ENCODE peak calls at places on chromosomes 7 and 10, in seven cellular contexts. One of them, this sample, is unnamed.

GRCh38 chr7:15783971-15784693 is 97.6 kb upstream of the MEOX2 start:
- DNase-seq in LNCaP clone FGC: no peak
- DNase-seq in body of pancreas: no peak
- DNase-seq in substantia nigra: peak; percentile 22
- DNase-seq in CD8-positive, alpha-beta memory T cell: no peak
- DNase-seq in RPMI8226: no peak
- DNase-seq in GM12864: no peak
- DNase-seq in this sample: no peak

GRCh38 chr10:134205-134742 is 981 bp upstream of the ZMYND11 start:
- DNase-seq in LNCaP clone FGC: no peak
- DNase-seq in body of pancreas: no peak
- DNase-seq in substantia nigra: no peak
- DNase-seq in CD8-positive, alpha-beta memory T cell: peak; percentile 6
- DNase-seq in RPMI8226: peak; percentile 25
- DNase-seq in GM12864: no peak
- DNase-seq in this sample: peak; percentile 37

GRCh38 chr7:112930787-112931186 is 140.6 kb upstream of the TMEM168 start:
- DNase-seq in LNCaP clone FGC: no peak
- DNase-seq in body of pancreas: no peak
- DNase-seq in substantia nigra: no peak
- DNase-seq in CD8-positive, alpha-beta memory T cell: no peak
- DNase-seq in RPMI8226: no peak
- DNase-seq in GM12864: no peak
- DNase-seq in this sample: no peak

GRCh38 chr10:102065561-102066420 is 642 bp downstream of the HPS6 start:
- DNase-seq in LNCaP clone FGC: no peak
- DNase-seq in body of pancreas: peak; percentile 36
- DNase-seq in substantia nigra: no peak
- DNase-seq in CD8-positive, alpha-beta memory T cell: no peak
- DNase-seq in RPMI8226: peak; percentile 31
- DNase-seq in GM12864: no peak
- DNase-seq in this sample: peak; percentile 54

GRCh38 chr7:38630720-38631673 is at the start of gene AMPH:
- DNase-seq in LNCaP clone FGC: no peak
- DNase-seq in body of pancreas: peak; percentile 16
- DNase-seq in substantia nigra: no peak
- DNase-seq in CD8-positive, alpha-beta memory T cell: no peak
- DNase-seq in RPMI8226: no peak
- DNase-seq in GM12864: no peak
- DNase-seq in this sample: no peak

GRCh38 chr10:32205666-32206065 is 141.3 kb downstream of the EPC1 start:
- DNase-seq in LNCaP clone FGC: no peak
- DNase-seq in body of pancreas: no peak
- DNase-seq in substantia nigra: no peak
- DNase-seq in CD8-positive, alpha-beta memory T cell: no peak
- DNase-seq in RPMI8226: no peak
- DNase-seq in GM12864: no peak
- DNase-seq in this sample: no peak

GRCh38 chr10:128078136-128078969 is 47.9 kb downstream of the MKI67 start:
- DNase-seq in LNCaP clone FGC: no peak
- DNase-seq in body of pancreas: peak; percentile 40
- DNase-seq in substantia nigra: no peak
- DNase-seq in CD8-positive, alpha-beta memory T cell: peak; percentile 26
- DNase-seq in RPMI8226: peak; percentile 5
- DNase-seq in GM12864: no peak
- DNase-seq in this sample: peak; percentile 55

GRCh38 chr7:116859323-116859722 is 3.1 kb upstream of the CAPZA2 start:
- DNase-seq in LNCaP clone FGC: peak; percentile 15
- DNase-seq in body of pancreas: no peak
- DNase-seq in substantia nigra: no peak
- DNase-seq in CD8-positive, alpha-beta memory T cell: no peak
- DNase-seq in RPMI8226: no peak
- DNase-seq in GM12864: no peak
- DNase-seq in this sample: no peak

GRCh38 chr10:131049051-131049450 is 262.5 kb downstream of the TCERG1L start:
- DNase-seq in LNCaP clone FGC: no peak
- DNase-seq in body of pancreas: no peak
- DNase-seq in substantia nigra: no peak
- DNase-seq in CD8-positive, alpha-beta memory T cell: no peak
- DNase-seq in RPMI8226: no peak
- DNase-seq in GM12864: no peak
- DNase-seq in this sample: peak; percentile 53

GRCh38 chr7:71050492-71050891 is 81.5 kb upstream of the GALNT17 start:
- DNase-seq in LNCaP clone FGC: no peak
- DNase-seq in body of pancreas: no peak
- DNase-seq in substantia nigra: no peak
- DNase-seq in CD8-positive, alpha-beta memory T cell: no peak
- DNase-seq in RPMI8226: no peak
- DNase-seq in GM12864: no peak
- DNase-seq in this sample: no peak

GRCh38 chr7:31906479-31907171 is 163.6 kb downstream of the PDE1C start:
- DNase-seq in LNCaP clone FGC: no peak
- DNase-seq in body of pancreas: no peak
- DNase-seq in substantia nigra: no peak
- DNase-seq in CD8-positive, alpha-beta memory T cell: no peak
- DNase-seq in RPMI8226: no peak
- DNase-seq in GM12864: no peak
- DNase-seq in this sample: no peak

GRCh38 chr7:81321922-81322321 is 403.1 kb upstream of the SEMA3C start:
- DNase-seq in LNCaP clone FGC: no peak
- DNase-seq in body of pancreas: no peak
- DNase-seq in substantia nigra: no peak
- DNase-seq in CD8-positive, alpha-beta memory T cell: no peak
- DNase-seq in RPMI8226: no peak
- DNase-seq in GM12864: no peak
- DNase-seq in this sample: no peak